ENCODE peak calls at places on chromosomes 7 and 10, in nine cellular contexts. One of them, this sample, is unnamed. For H3K27me3, the result is how much of the 10 kb centered on the place peaks cover.

GRCh38 chr7:18133921-18134320 is 106.3 kb upstream of the PRPS1L1 start:
- DNase-seq in AG04450: no peak
- DNase-seq in PC-9: no peak
- DNase-seq in tibial artery: no peak
- DNase-seq in CD8-positive, alpha-beta memory T cell: no peak
- DNase-seq in CD4-positive, alpha-beta T cell: no peak
- DNase-seq in neuronal stem cell: no peak
- DNase-seq in IMR-90: no peak
- DNase-seq in neural progenitor cell: no peak
- DNase-seq in this sample: no peak

GRCh38 chr7:132779164-132779563 is 202.9 kb upstream of the PLXNA4 start:
- DNase-seq in CD4-positive, alpha-beta T cell: no peak
- DNase-seq in neuronal stem cell: no peak
- DNase-seq in IMR-90: no peak
- DNase-seq in CD8-positive, alpha-beta memory T cell: no peak
- DNase-seq in neural progenitor cell: no peak
- DNase-seq in PC-9: no peak
- DNase-seq in AG04450: no peak
- DNase-seq in tibial artery: no peak
- DNase-seq in this sample: no peak

GRCh38 chr7:139328375-139328774 is 12.8 kb upstream of the FMC1 start:
- DNase-seq in PC-9: peak
- DNase-seq in neuronal stem cell: no peak
- DNase-seq in tibial artery: no peak
- DNase-seq in AG04450: peak
- DNase-seq in neural progenitor cell: no peak
- DNase-seq in IMR-90: peak
- DNase-seq in CD8-positive, alpha-beta memory T cell: no peak
- DNase-seq in CD4-positive, alpha-beta T cell: no peak
- DNase-seq in this sample: no peak

GRCh38 chr7:85602196-85602595 is 415.3 kb upstream of the SEMA3D start:
- DNase-seq in AG04450: no peak
- DNase-seq in IMR-90: peak
- DNase-seq in PC-9: no peak
- DNase-seq in neural progenitor cell: no peak
- DNase-seq in neuronal stem cell: no peak
- DNase-seq in tibial artery: no peak
- DNase-seq in CD4-positive, alpha-beta T cell: no peak
- DNase-seq in CD8-positive, alpha-beta memory T cell: no peak
- DNase-seq in this sample: no peak

GRCh38 chr10:119575506-119575905 is 21.3 kb downstream of the TIAL1 start:
- DNase-seq in CD8-positive, alpha-beta memory T cell: peak
- DNase-seq in IMR-90: peak
- DNase-seq in CD4-positive, alpha-beta T cell: peak
- DNase-seq in tibial artery: no peak
- DNase-seq in neuronal stem cell: no peak
- DNase-seq in neural progenitor cell: no peak
- DNase-seq in AG04450: no peak
- DNase-seq in PC-9: no peak
- DNase-seq in this sample: no peak

GRCh38 chr7:34530211-34530610 is 127.8 kb upstream of the NPSR1 start:
- DNase-seq in tibial artery: no peak
- DNase-seq in IMR-90: no peak
- DNase-seq in PC-9: no peak
- DNase-seq in AG04450: no peak
- DNase-seq in neural progenitor cell: no peak
- DNase-seq in CD8-positive, alpha-beta memory T cell: no peak
- DNase-seq in CD4-positive, alpha-beta T cell: no peak
- DNase-seq in neuronal stem cell: no peak
- DNase-seq in this sample: no peak

GRCh38 chr10:130748409-130749057 is 563.0 kb downstream of the TCERG1L start:
- DNase-seq in PC-9: no peak
- DNase-seq in neural progenitor cell: no peak
- DNase-seq in AG04450: no peak
- DNase-seq in IMR-90: no peak
- DNase-seq in tibial artery: no peak
- DNase-seq in neuronal stem cell: no peak
- DNase-seq in CD8-positive, alpha-beta memory T cell: no peak
- DNase-seq in CD4-positive, alpha-beta T cell: no peak
- DNase-seq in this sample: peak

GRCh38 chr10:62327897-62328296 is 46.3 kb upstream of the ZNF365 start:
- DNase-seq in CD4-positive, alpha-beta T cell: no peak
- DNase-seq in PC-9: no peak
- DNase-seq in neuronal stem cell: no peak
- DNase-seq in tibial artery: no peak
- DNase-seq in AG04450: no peak
- DNase-seq in neural progenitor cell: no peak
- DNase-seq in CD8-positive, alpha-beta memory T cell: no peak
- DNase-seq in IMR-90: no peak
- DNase-seq in this sample: no peak

GRCh38 chr7:46080595-46081159 is 159.6 kb upstream of the IGFBP3 start:
- DNase-seq in tibial artery: no peak
- DNase-seq in AG04450: no peak
- DNase-seq in CD4-positive, alpha-beta T cell: no peak
- DNase-seq in PC-9: no peak
- DNase-seq in neural progenitor cell: no peak
- DNase-seq in CD8-positive, alpha-beta memory T cell: no peak
- DNase-seq in neuronal stem cell: no peak
- DNase-seq in IMR-90: peak
- DNase-seq in this sample: no peak

GRCh38 chr10:125120046-125120710 is 40.2 kb downstream of the CTBP2 start:
- DNase-seq in tibial artery: no peak
- DNase-seq in CD4-positive, alpha-beta T cell: no peak
- DNase-seq in IMR-90: peak
- DNase-seq in neural progenitor cell: no peak
- DNase-seq in AG04450: no peak
- DNase-seq in PC-9: no peak
- DNase-seq in CD8-positive, alpha-beta memory T cell: no peak
- DNase-seq in neuronal stem cell: no peak
- DNase-seq in this sample: no peak

GRCh38 chr10:69512901-69513300 is 60.3 kb downstream of the NEUROG3 start:
- DNase-seq in tibial artery: no peak
- DNase-seq in CD8-positive, alpha-beta memory T cell: no peak
- DNase-seq in neural progenitor cell: no peak
- DNase-seq in IMR-90: no peak
- DNase-seq in AG04450: no peak
- DNase-seq in neuronal stem cell: no peak
- DNase-seq in CD4-positive, alpha-beta T cell: no peak
- DNase-seq in PC-9: no peak
- DNase-seq in this sample: no peak

GRCh38 chr10:132866601-132867381 is 75.6 kb downstream of the CFAP46 start:
- DNase-seq in neuronal stem cell: no peak
- DNase-seq in CD8-positive, alpha-beta memory T cell: no peak
- DNase-seq in neural progenitor cell: no peak
- DNase-seq in CD4-positive, alpha-beta T cell: no peak
- DNase-seq in tibial artery: no peak
- DNase-seq in IMR-90: no peak
- DNase-seq in AG04450: no peak
- DNase-seq in PC-9: no peak
- DNase-seq in this sample: peak

GRCh38 chr7:112481833-112482669 is 1.3 kb downstream of the LSMEM1 start:
- DNase-seq in AG04450: no peak
- DNase-seq in tibial artery: peak
- DNase-seq in CD8-positive, alpha-beta memory T cell: no peak
- DNase-seq in PC-9: peak
- DNase-seq in neuronal stem cell: no peak
- DNase-seq in CD4-positive, alpha-beta T cell: no peak
- DNase-seq in IMR-90: peak
- DNase-seq in neural progenitor cell: no peak
- DNase-seq in this sample: no peak

GRCh38 chr10:119650692-119651513 is at the start of gene BAG3:
- DNase-seq in tibial artery: peak
- DNase-seq in neuronal stem cell: peak
- DNase-seq in neural progenitor cell: peak
- DNase-seq in CD4-positive, alpha-beta T cell: peak
- DNase-seq in IMR-90: peak
- DNase-seq in CD8-positive, alpha-beta memory T cell: peak
- DNase-seq in PC-9: peak
- DNase-seq in AG04450: peak
- DNase-seq in this sample: peak

GRCh38 chr7:100620804-100621203 is 8.5 kb downstream of the MOSPD3 start:
- DNase-seq in IMR-90: no peak
- DNase-seq in AG04450: no peak
- DNase-seq in neuronal stem cell: no peak
- DNase-seq in CD8-positive, alpha-beta memory T cell: no peak
- DNase-seq in PC-9: no peak
- DNase-seq in neural progenitor cell: no peak
- DNase-seq in tibial artery: no peak
- DNase-seq in CD4-positive, alpha-beta T cell: no peak
- DNase-seq in this sample: no peak

GRCh38 chr7:88395720-88396119 is 89.0 kb upstream of the STEAP4 start:
- DNase-seq in CD4-positive, alpha-beta T cell: no peak
- DNase-seq in neuronal stem cell: no peak
- DNase-seq in AG04450: no peak
- DNase-seq in tibial artery: no peak
- DNase-seq in PC-9: no peak
- DNase-seq in neural progenitor cell: no peak
- DNase-seq in IMR-90: no peak
- DNase-seq in CD8-positive, alpha-beta memory T cell: no peak
- DNase-seq in this sample: no peak

DNA sequence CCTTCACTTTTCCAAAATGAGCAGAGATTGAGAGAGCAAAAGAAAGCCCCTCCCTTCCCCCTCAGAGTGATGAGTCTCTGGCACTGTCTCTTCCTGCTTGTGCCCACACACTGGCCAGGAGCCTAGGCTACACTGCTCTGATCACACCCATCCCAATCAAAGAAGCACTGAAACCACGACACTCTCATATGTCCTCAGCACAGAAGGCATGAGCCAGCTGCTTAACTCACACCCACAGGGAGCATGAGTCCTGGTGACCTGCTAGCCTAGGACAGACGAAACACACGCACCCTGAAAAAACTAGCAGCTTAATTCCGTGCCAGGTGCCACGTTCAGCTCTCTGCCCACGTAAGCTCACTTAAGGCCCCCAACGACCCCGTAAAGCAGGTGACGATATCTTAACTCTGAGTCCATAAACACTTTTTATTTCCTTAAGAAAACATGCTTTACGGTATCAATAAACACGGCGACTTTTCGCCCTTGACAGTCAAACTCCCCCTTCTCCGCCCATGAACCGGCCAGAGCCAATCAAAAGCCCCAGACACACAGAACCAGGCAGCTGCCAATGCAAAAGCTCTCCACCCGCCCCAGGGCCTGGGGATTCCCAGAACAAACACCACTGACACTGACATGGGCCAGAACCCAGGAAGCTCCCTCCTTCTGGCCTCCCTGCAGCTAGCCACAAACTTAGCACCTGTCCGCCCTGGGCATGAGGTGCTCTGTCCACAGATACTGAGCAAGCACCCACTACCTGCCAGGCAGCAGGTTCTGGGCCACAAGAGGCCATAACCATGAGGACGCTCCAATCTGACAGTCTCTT is 69.0 kb downstream of the TNRC18 start:
- DNase-seq in neural progenitor cell: no peak
- DNase-seq in AG04450: no peak
- DNase-seq in neuronal stem cell: no peak
- DNase-seq in PC-9: no peak
- DNase-seq in CD4-positive, alpha-beta T cell: no peak
- DNase-seq in CD8-positive, alpha-beta memory T cell: no peak
- DNase-seq in tibial artery: peak
- DNase-seq in IMR-90: peak
- DNase-seq in this sample: no peak
- H3K27ac ChIP-seq in neural progenitor cell: no peak
- H3K27ac ChIP-seq in AG04450: no peak
- H3K27ac ChIP-seq in neuronal stem cell: no peak
- H3K27ac ChIP-seq in PC-9: no peak
- H3K27ac ChIP-seq in CD4-positive, alpha-beta T cell: no peak
- H3K27ac ChIP-seq in CD8-positive, alpha-beta memory T cell: no peak
- H3K27ac ChIP-seq in tibial artery: peak
- H3K27ac ChIP-seq in IMR-90: no peak
- H3K27ac ChIP-seq in this sample: no peak

DNA sequence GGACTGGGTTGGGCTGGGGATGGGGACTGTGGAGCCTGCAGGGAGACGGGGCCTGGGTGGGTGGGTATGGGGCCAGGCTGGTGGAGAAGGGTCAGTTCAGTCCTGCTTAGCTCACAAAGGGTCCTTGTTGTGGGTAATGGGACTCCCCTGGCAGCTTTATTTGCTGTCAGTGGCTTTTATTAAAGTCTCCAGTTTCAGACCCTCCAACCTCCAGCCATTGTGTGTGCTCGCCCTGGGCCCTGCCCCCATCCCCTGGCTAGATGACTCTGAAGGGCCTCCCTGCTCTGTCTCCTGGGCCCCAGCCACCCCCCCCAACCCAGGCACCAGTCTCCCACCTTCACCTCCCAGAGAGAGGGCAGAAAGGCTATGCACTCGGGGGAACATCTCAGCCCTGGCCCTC is 44.4 kb upstream of the SLF2 start:
- DNase-seq in AG04450: no peak
- DNase-seq in neuronal stem cell: no peak
- DNase-seq in CD8-positive, alpha-beta memory T cell: no peak
- DNase-seq in PC-9: no peak
- DNase-seq in IMR-90: no peak
- DNase-seq in CD4-positive, alpha-beta T cell: no peak
- DNase-seq in neural progenitor cell: no peak
- DNase-seq in tibial artery: no peak
- DNase-seq in this sample: no peak
- H3K27me3 ChIP-seq in AG04450: under half
- H3K27me3 ChIP-seq in neuronal stem cell: under half
- H3K27me3 ChIP-seq in CD8-positive, alpha-beta memory T cell: under half
- H3K27me3 ChIP-seq in PC-9: under half
- H3K27me3 ChIP-seq in IMR-90: under half
- H3K27me3 ChIP-seq in CD4-positive, alpha-beta T cell: under half
- H3K27me3 ChIP-seq in neural progenitor cell: half or more
- H3K27me3 ChIP-seq in tibial artery: under half
- H3K27me3 ChIP-seq in this sample: under half

DNA sequence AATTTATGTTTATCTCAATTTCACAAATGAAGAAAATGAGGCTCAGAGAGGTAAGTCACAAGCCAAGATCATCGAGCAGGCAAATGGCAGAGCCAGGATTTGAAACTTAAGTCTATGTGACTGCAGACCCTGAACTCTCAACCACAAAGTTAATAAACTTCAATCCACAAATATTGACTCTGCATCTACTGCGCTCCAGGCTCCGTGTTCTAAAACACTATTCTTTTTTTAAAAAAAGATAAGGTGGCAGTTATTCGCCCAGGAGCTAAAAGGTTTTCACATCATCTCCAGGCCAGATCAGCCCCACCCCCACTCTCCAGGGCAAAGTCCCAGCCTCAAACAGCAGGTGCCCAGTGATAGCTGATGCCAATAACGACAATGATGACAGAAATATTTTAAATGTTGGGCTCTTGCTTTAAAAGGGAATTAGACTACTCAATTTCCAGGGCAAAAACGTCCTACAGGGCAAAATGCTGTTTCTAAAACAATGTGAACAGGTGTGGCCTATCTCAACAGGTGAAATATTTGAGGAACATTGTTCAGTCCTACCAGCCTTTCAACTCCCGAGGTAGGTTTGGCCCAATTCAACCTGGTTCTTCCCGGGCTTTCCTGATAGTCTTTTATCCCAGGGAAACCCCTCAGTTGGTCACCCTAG is 85.2 kb downstream of the SORBS1 start:
- DNase-seq in CD8-positive, alpha-beta memory T cell: no peak
- DNase-seq in CD4-positive, alpha-beta T cell: no peak
- DNase-seq in IMR-90: no peak
- DNase-seq in AG04450: no peak
- DNase-seq in PC-9: no peak
- DNase-seq in neural progenitor cell: no peak
- DNase-seq in neuronal stem cell: no peak
- DNase-seq in tibial artery: no peak
- DNase-seq in this sample: no peak
- H3K27ac ChIP-seq in CD8-positive, alpha-beta memory T cell: no peak
- H3K27ac ChIP-seq in CD4-positive, alpha-beta T cell: no peak
- H3K27ac ChIP-seq in IMR-90: no peak
- H3K27ac ChIP-seq in AG04450: no peak
- H3K27ac ChIP-seq in PC-9: no peak
- H3K27ac ChIP-seq in neural progenitor cell: no peak
- H3K27ac ChIP-seq in neuronal stem cell: no peak
- H3K27ac ChIP-seq in tibial artery: peak
- H3K27ac ChIP-seq in this sample: peak

GRCh38 chr7:27212587-27213149 is 12.8 kb upstream of the HOXA13 start:
- DNase-seq in AG04450: no peak
- DNase-seq in neural progenitor cell: no peak
- DNase-seq in neuronal stem cell: no peak
- DNase-seq in IMR-90: no peak
- DNase-seq in CD4-positive, alpha-beta T cell: no peak
- DNase-seq in CD8-positive, alpha-beta memory T cell: no peak
- DNase-seq in PC-9: no peak
- DNase-seq in tibial artery: no peak
- DNase-seq in this sample: peak
- H3K27me3 ChIP-seq in AG04450: half or more
- H3K27me3 ChIP-seq in neural progenitor cell: half or more
- H3K27me3 ChIP-seq in neuronal stem cell: half or more
- H3K27me3 ChIP-seq in IMR-90: half or more
- H3K27me3 ChIP-seq in CD4-positive, alpha-beta T cell: half or more
- H3K27me3 ChIP-seq in CD8-positive, alpha-beta memory T cell: under half
- H3K27me3 ChIP-seq in PC-9: under half
- H3K27me3 ChIP-seq in tibial artery: under half
- H3K27me3 ChIP-seq in this sample: under half

This sample was measured in aorta.